ENCODE peak calls at places on chromosomes 7 and 10, in four cellular contexts. M is spleen, X is AG09309, V is NCI-H2029. W is an unnamed sample.
A peak's percentile ranks its signal among the peaks of the same experiment; 100 is the strongest.

GRCh38 chr10:79234391-79235318 is 112.6 kb upstream of the PPIF start:
- DNase-seq in X (no peak), M (no peak), V (no peak), W (no peak)

GRCh38 chr10:4943821-4944220 is 19.4 kb upstream of the AKR1C1 start:
- DNase-seq in X (no peak), V (no peak), M (no peak), W (no peak)

GRCh38 chr7:117590191-117590590 is 110.4 kb downstream of the CFTR start:
- DNase-seq in M (no peak), X (no peak), V (no peak), W (no peak)

GRCh38 chr7:69078997-69079769 is 519.1 kb upstream of the AUTS2 start:
- DNase-seq in X (no peak), M (no peak), V (no peak), W (no peak)

GRCh38 chr10:82037076-82037475 is 162.1 kb downstream of the NRG3 start:
- DNase-seq in M (no peak), X (no peak), V (no peak), W (no peak)

GRCh38 chr10:7340179-7340874 is 70.5 kb downstream of the SFMBT2 start:
- DNase-seq in X (no peak), V (no peak), M (no peak), W (no peak)

GRCh38 chr7:48097511-48098231 is 8.6 kb downstream of the UPP1 start:
- DNase-seq in X (no peak), V (no peak), M (peak; percentile 72), W (no peak)

GRCh38 chr10:133334495-133335237 is 2.0 kb downstream of the CALY start:
- DNase-seq in M (peak; percentile 80), V (no peak), X (no peak), W (peak; percentile 84)

GRCh38 chr7:51315393-51316261 is 982 bp downstream of the COBL start:
- DNase-seq in V (no peak), X (no peak), M (no peak), W (no peak)

GRCh38 chr10:43671659-43672555 is 23.2 kb upstream of the ZNF32 start:
- DNase-seq in X (no peak), M (no peak), V (no peak), W (no peak)

GRCh38 chr10:25209618-25210017 is 34.8 kb downstream of the GPR158 start:
- DNase-seq in V (no peak), M (no peak), X (no peak), W (no peak)

GRCh38 chr7:43536773-43537172 is 46.1 kb upstream of the STK17A start:
- DNase-seq in X (no peak), V (no peak), M (no peak), W (no peak)

GRCh38 chr10:6348091-6348862 is 145.5 kb downstream of the PFKFB3 start:
- DNase-seq in X (peak; percentile 7), V (no peak), M (peak; percentile 92), W (peak; percentile 83)

GRCh38 chr10:77636967-77637473 is 588 bp downstream of the KCNMA1 start:
- DNase-seq in X (no peak), V (no peak), M (peak; percentile 80), W (no peak)

GRCh38 chr10:17228081-17229015 is at the start of gene VIM:
- DNase-seq in X (peak; percentile 88), V (no peak), M (peak; percentile 95), W (peak; percentile 98)

GRCh38 chr7:37831214-37831613 is 17.2 kb upstream of the NME8 start:
- DNase-seq in X (no peak), M (no peak), V (no peak), W (no peak)

GRCh38 chr7:29194594-29195417 is at the start of gene CHN2:
- DNase-seq in M (peak; percentile 91), V (peak; percentile 37), X (no peak), W (peak; percentile 90)

GRCh38 chr7:2709553-2710165 is 21.7 kb downstream of the AMZ1 start:
- DNase-seq in X (no peak), M (peak; percentile 94), V (peak; percentile 67), W (peak; percentile 89)

GRCh38 chr7:4282434-4283223 is 399.5 kb upstream of the FOXK1 start:
- DNase-seq in X (no peak), V (no peak), M (peak; percentile 30), W (peak; percentile 69)

GRCh38 chr7:37201003-37201875 is 247.4 kb downstream of the ELMO1 start:
- DNase-seq in M (peak; percentile 82), X (peak; percentile 31), V (peak; percentile 41), W (peak; percentile 91)

GRCh38 chr7:128929201-128929808 is 8.4 kb upstream of the IRF5 start:
- DNase-seq in X (no peak), V (no peak), M (no peak), W (peak; percentile 41)

GRCh38 chr10:117653170-117653515 is 110.6 kb downstream of the EMX2 start:
- DNase-seq in M (no peak), X (peak; percentile 77), V (no peak), W (no peak)

GRCh38 chr10:5314866-5315265 is 49.9 kb upstream of the UCN3 start:
- DNase-seq in M (no peak), X (no peak), V (peak; percentile 72), W (no peak)

GRCh38 chr10:93992400-93993030 is 1.2 kb upstream of the PLCE1 start:
- DNase-seq in V (no peak), M (no peak), X (no peak), W (no peak)

GRCh38 chr7:100095704-100096103 is 5.5 kb downstream of the MCM7 start:
- DNase-seq in M (no peak), X (no peak), V (no peak), W (no peak)

GRCh38 chr10:4301296-4301695 is 516.3 kb upstream of the KLF6 start:
- DNase-seq in X (no peak), V (no peak), M (no peak), W (no peak)

GRCh38 chr10:132395704-132396494 is 1.1 kb upstream of the PWWP2B start:
- DNase-seq in X (no peak), V (no peak), M (peak; percentile 95), W (peak; percentile 94)

GRCh38 chr10:72954596-72955569 is at the start of gene PLA2G12B:
- DNase-seq in X (no peak), M (no peak), V (peak; percentile 62), W (no peak)

GRCh38 chr7:37916017-37916672 is 472 bp downstream of the SFRP4 start:
- DNase-seq in M (no peak), X (no peak), V (no peak), W (peak; percentile 83)

GRCh38 chr10:117537436-117537903 is 5.1 kb upstream of the EMX2 start:
- DNase-seq in M (no peak), X (no peak), V (no peak), W (no peak)

GRCh38 chr7:55975944-55976633 is 11.7 kb downstream of the NIPSNAP2 start:
- DNase-seq in V (peak; percentile 74), M (no peak), X (no peak), W (no peak)

GRCh38 chr7:34104992-34105391 is 199.7 kb downstream of the BMPER start:
- DNase-seq in V (no peak), M (no peak), X (no peak), W (no peak)

GRCh38 chr7:45609180-45609579 is 35.0 kb downstream of the ADCY1 start:
- DNase-seq in V (no peak), M (no peak), X (no peak), W (no peak)

GRCh38 chr10:75407716-75408511 is 6.3 kb upstream of the ZNF503 start:
- DNase-seq in V (no peak), M (no peak), X (no peak), W (peak; percentile 91)

GRCh38 chr7:4849390-4849789 is 12.4 kb downstream of the PAPOLB start:
- DNase-seq in X (no peak), V (peak; percentile 1), M (no peak), W (no peak)

GRCh38 chr7:91894781-91895480 is 14.4 kb upstream of the MTERF1 start:
- DNase-seq in X (no peak), M (no peak), V (no peak), W (no peak)

GRCh38 chr7:2523941-2524807 is 4.6 kb downstream of the LFNG start:
- DNase-seq in X (no peak), V (peak; percentile 98), M (peak; percentile 86), W (peak; percentile 92)

GRCh38 chr7:118005021-118005420 is 131.8 kb upstream of the CTTNBP2 start:
- DNase-seq in V (no peak), M (no peak), X (no peak), W (no peak)